ENCODE peak calls at places on chromosomes 7 and 10, in four cellular contexts. One of them, this sample, is unnamed. For H3K9me3, the result is how much of the 10 kb centered on the place peaks cover.

GRCh38 chr7:17532861-17533404 is 234.5 kb downstream of the AHR start:
- DNase-seq in pancreas: no peak
- DNase-seq in heart right ventricle: no peak
- DNase-seq in hepatocyte: no peak
- DNase-seq in this sample: no peak

GRCh38 chr7:103031781-103032180 is 42.8 kb downstream of the FBXL13 start:
- DNase-seq in pancreas: no peak
- DNase-seq in heart right ventricle: no peak
- DNase-seq in hepatocyte: no peak
- DNase-seq in this sample: no peak

GRCh38 chr7:4683043-4683883 is 1.2 kb downstream of the FOXK1 start:
- DNase-seq in pancreas: peak
- DNase-seq in heart right ventricle: peak
- DNase-seq in hepatocyte: no peak
- DNase-seq in this sample: no peak

GRCh38 chr7:157279679-157279972 is 57.2 kb upstream of the DNAJB6 start:
- DNase-seq in pancreas: no peak
- DNase-seq in heart right ventricle: no peak
- DNase-seq in hepatocyte: no peak
- DNase-seq in this sample: no peak

GRCh38 chr10:107474650-107475049 is 310.1 kb upstream of the SORCS1 start:
- DNase-seq in pancreas: no peak
- DNase-seq in heart right ventricle: no peak
- DNase-seq in hepatocyte: no peak
- DNase-seq in this sample: no peak

GRCh38 chr7:73980206-73980605 is 47.8 kb upstream of the ELN start:
- DNase-seq in pancreas: peak
- DNase-seq in heart right ventricle: no peak
- DNase-seq in hepatocyte: no peak
- DNase-seq in this sample: no peak

GRCh38 chr7:49775065-49775948 is 1.9 kb downstream of the VWC2 start:
- DNase-seq in pancreas: peak
- DNase-seq in heart right ventricle: peak
- DNase-seq in hepatocyte: peak
- DNase-seq in this sample: no peak

GRCh38 chr7:136018104-136018503 is 40.9 kb upstream of the MTPN start:
- DNase-seq in pancreas: no peak
- DNase-seq in heart right ventricle: no peak
- DNase-seq in hepatocyte: no peak
- DNase-seq in this sample: no peak

GRCh38 chr7:150981644-150982043 is 3.5 kb upstream of the KCNH2 start:
- DNase-seq in pancreas: no peak
- DNase-seq in heart right ventricle: no peak
- DNase-seq in hepatocyte: no peak
- DNase-seq in this sample: no peak

GRCh38 chr10:46555713-46556514 is 544 bp downstream of the GPRIN2 start:
- DNase-seq in pancreas: peak
- DNase-seq in heart right ventricle: no peak
- DNase-seq in hepatocyte: peak
- DNase-seq in this sample: peak

GRCh38 chr10:122113161-122113944 is 124.4 kb downstream of the TACC2 start:
- DNase-seq in pancreas: peak
- DNase-seq in heart right ventricle: peak
- DNase-seq in hepatocyte: peak
- DNase-seq in this sample: peak

GRCh38 chr10:71831646-71832552 is 19.2 kb downstream of the PSAP start:
- DNase-seq in pancreas: no peak
- DNase-seq in heart right ventricle: no peak
- DNase-seq in hepatocyte: no peak
- DNase-seq in this sample: no peak

GRCh38 chr7:30596721-30597120 is 2.0 kb downstream of the GARS1 start:
- DNase-seq in pancreas: no peak
- DNase-seq in heart right ventricle: no peak
- DNase-seq in hepatocyte: no peak
- DNase-seq in this sample: no peak

GRCh38 chr7:148588168-148588890 is 2.2 kb upstream of the C7orf33 start:
- DNase-seq in pancreas: no peak
- DNase-seq in heart right ventricle: no peak
- DNase-seq in hepatocyte: no peak
- DNase-seq in this sample: no peak

GRCh38 chr10:8594711-8595110 is 540.2 kb downstream of the GATA3 start:
- DNase-seq in pancreas: no peak
- DNase-seq in heart right ventricle: no peak
- DNase-seq in hepatocyte: no peak
- DNase-seq in this sample: no peak

GRCh38 chr10:4678951-4679671 is 146.9 kb upstream of the AKR1E2 start:
- DNase-seq in pancreas: no peak
- DNase-seq in heart right ventricle: no peak
- DNase-seq in hepatocyte: no peak
- DNase-seq in this sample: no peak

GRCh38 chr10:122126763-122127659 is 138.0 kb downstream of the TACC2 start:
- DNase-seq in pancreas: no peak
- DNase-seq in heart right ventricle: no peak
- DNase-seq in hepatocyte: peak
- DNase-seq in this sample: peak

GRCh38 chr7:64890761-64891666 is 12.1 kb upstream of the ZNF273 start:
- DNase-seq in pancreas: no peak
- DNase-seq in heart right ventricle: no peak
- DNase-seq in hepatocyte: no peak
- DNase-seq in this sample: no peak

GRCh38 chr7:21454182-21454581 is 26.3 kb downstream of the SP4 start:
- DNase-seq in pancreas: no peak
- DNase-seq in heart right ventricle: no peak
- DNase-seq in hepatocyte: no peak
- DNase-seq in this sample: no peak

GRCh38 chr7:5413449-5413786 is 10.2 kb downstream of the TNRC18 start:
- DNase-seq in pancreas: no peak
- DNase-seq in heart right ventricle: no peak
- DNase-seq in hepatocyte: no peak
- DNase-seq in this sample: no peak

GRCh38 chr7:141158562-141158961 is 84.7 kb downstream of the TMEM178B start:
- DNase-seq in pancreas: no peak
- DNase-seq in heart right ventricle: no peak
- DNase-seq in hepatocyte: peak
- DNase-seq in this sample: peak

GRCh38 chr10:122292376-122292775 is 21.3 kb downstream of the BTBD16 start:
- DNase-seq in pancreas: no peak
- DNase-seq in heart right ventricle: no peak
- DNase-seq in hepatocyte: no peak
- DNase-seq in this sample: no peak

GRCh38 chr10:5606321-5606720 is 60.1 kb downstream of the ASB13 start:
- DNase-seq in pancreas: no peak
- DNase-seq in heart right ventricle: no peak
- DNase-seq in hepatocyte: no peak
- DNase-seq in this sample: no peak

GRCh38 chr7:119395024-119395423 is 878.0 kb upstream of the KCND2 start:
- DNase-seq in pancreas: no peak
- DNase-seq in heart right ventricle: no peak
- DNase-seq in hepatocyte: no peak
- DNase-seq in this sample: no peak

GRCh38 chr7:140059288-140060242 is 3.2 kb downstream of the PARP12 start:
- DNase-seq in pancreas: peak
- DNase-seq in heart right ventricle: peak
- DNase-seq in hepatocyte: peak
- DNase-seq in this sample: peak

GRCh38 chr7:151599401-151600227 is 79.9 kb upstream of the RHEB start:
- DNase-seq in pancreas: no peak
- DNase-seq in heart right ventricle: no peak
- DNase-seq in hepatocyte: peak
- DNase-seq in this sample: no peak

GRCh38 chr10:71301371-71301916 is 17.6 kb upstream of the SLC29A3 start:
- DNase-seq in pancreas: no peak
- DNase-seq in heart right ventricle: no peak
- DNase-seq in hepatocyte: no peak
- DNase-seq in this sample: no peak

GRCh38 chr10:14578060-14578952 is 196.4 kb downstream of the FAM107B start:
- DNase-seq in pancreas: no peak
- DNase-seq in heart right ventricle: no peak
- DNase-seq in hepatocyte: peak
- DNase-seq in this sample: no peak

GRCh38 chr10:122780391-122780790 is 65.3 kb downstream of the CUZD1 start:
- DNase-seq in pancreas: no peak
- DNase-seq in heart right ventricle: no peak
- DNase-seq in hepatocyte: no peak
- DNase-seq in this sample: no peak

GRCh38 chr10:131178521-131178920 is 133.0 kb downstream of the TCERG1L start:
- DNase-seq in pancreas: peak
- DNase-seq in heart right ventricle: no peak
- DNase-seq in hepatocyte: no peak
- DNase-seq in this sample: no peak

GRCh38 chr10:17206210-17206709 is 4.8 kb upstream of the TRDMT1 start:
- DNase-seq in pancreas: no peak
- DNase-seq in heart right ventricle: no peak
- DNase-seq in hepatocyte: no peak
- DNase-seq in this sample: no peak

GRCh38 chr7:44767912-44768662 is 19.4 kb downstream of the ZMIZ2 start:
- DNase-seq in pancreas: peak
- DNase-seq in heart right ventricle: peak
- DNase-seq in hepatocyte: peak
- DNase-seq in this sample: no peak

GRCh38 chr10:124423813-124424212 is 5.1 kb upstream of the OAT start:
- DNase-seq in pancreas: no peak
- DNase-seq in heart right ventricle: no peak
- DNase-seq in hepatocyte: no peak
- DNase-seq in this sample: no peak

GRCh38 chr10:71035511-71036278 is 147.3 kb upstream of the PCBD1 start:
- DNase-seq in pancreas: no peak
- DNase-seq in heart right ventricle: no peak
- DNase-seq in hepatocyte: no peak
- DNase-seq in this sample: no peak

DNA sequence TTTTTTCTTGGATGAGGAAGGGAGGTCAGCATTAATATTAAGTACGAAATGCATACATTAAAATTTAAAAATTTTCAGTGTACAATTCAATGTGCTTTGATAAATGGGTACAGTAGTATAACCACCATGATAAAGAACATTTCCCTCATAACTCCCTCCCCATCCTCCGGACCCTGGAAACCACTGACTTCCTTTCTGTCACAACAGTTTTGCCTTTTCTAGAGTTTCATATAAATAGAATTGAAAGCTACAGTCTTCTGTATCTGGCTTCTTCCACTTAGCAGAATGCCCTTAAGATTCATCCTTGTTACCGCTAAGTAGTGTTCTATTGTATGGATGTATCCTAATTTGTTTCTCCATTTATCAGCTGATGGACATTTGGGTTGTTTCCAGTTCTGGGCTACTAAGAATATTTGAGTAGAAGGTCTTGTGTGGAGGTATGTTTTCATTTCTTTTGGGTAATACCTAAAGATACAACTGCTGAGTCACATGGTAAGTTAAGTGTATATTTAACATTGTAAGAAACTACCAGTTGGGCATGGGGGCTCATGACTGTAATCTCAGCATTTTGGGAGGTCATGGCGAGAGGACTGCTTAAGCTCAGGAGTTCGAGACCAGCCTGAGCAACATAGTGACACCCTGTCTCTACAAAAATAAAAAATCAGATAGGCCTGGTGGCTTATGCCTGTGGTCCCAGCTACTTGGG is 30.8 kb downstream of the ABI1 start:
- DNase-seq in pancreas: no peak
- DNase-seq in heart right ventricle: no peak
- DNase-seq in hepatocyte: no peak
- DNase-seq in this sample: no peak
- H3K9me3 ChIP-seq in pancreas: under half
- H3K9me3 ChIP-seq in heart right ventricle: under half
- H3K9me3 ChIP-seq in hepatocyte: under half
- H3K9me3 ChIP-seq in this sample: under half

DNA sequence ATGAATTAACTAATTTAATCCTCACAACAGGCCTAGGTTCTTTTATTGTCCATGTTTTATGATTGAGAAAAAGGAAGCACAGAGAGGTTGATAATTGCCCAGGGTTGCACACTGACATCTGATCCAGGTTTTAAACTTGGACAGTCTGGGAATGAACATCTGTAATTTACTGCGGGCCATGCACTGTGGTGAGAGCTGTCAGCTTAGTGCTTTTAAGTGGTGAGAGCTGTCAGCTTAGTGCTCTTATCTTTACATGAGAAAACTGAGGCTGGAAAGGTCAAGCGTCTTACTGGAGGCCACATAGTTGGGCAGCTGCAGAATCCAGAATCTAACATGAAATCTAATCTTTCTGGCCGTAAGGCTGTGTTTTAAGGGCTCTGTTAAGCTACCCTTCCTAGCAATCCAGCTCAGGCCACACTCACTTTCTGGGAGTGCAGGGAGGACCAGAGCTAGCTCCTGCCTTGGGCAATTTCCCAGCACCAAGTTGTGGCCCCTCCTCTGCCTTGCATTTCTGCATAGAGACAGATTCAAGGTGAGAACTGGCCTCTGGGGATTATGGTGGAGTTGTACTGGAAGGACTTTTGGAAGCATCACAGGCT is 70.2 kb downstream of the SORCS3 start:
- DNase-seq in pancreas: no peak
- DNase-seq in heart right ventricle: no peak
- DNase-seq in hepatocyte: no peak
- DNase-seq in this sample: no peak
- H3K9me3 ChIP-seq in pancreas: under half
- H3K9me3 ChIP-seq in heart right ventricle: under half
- H3K9me3 ChIP-seq in hepatocyte: under half
- H3K9me3 ChIP-seq in this sample: under half

DNA sequence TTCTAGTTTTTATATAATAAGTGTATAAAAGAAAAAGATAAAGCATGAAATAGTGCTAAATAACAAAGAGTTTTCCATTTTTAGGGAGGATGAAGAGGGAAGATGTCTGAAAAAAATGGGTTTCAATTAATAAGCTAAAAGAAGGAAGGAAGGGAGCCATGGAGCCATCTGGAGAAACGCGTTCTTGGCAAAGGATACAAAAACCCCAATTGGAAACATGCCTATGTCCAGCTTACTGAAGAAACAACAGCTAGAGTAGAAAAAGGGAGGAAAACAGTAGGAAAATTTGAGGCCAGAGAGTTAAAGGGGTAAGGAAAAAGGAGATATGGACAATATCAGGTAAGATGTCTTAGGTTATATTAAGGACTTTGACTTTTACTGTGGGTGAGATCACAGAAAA is 416.2 kb upstream of the GHITM start:
- DNase-seq in pancreas: no peak
- DNase-seq in heart right ventricle: no peak
- DNase-seq in hepatocyte: no peak
- DNase-seq in this sample: no peak
- H3K9me3 ChIP-seq in pancreas: under half
- H3K9me3 ChIP-seq in heart right ventricle: under half
- H3K9me3 ChIP-seq in hepatocyte: under half
- H3K9me3 ChIP-seq in this sample: under half

GRCh38 chr7:57210212-57210611 is 78.0 kb upstream of the ZNF479 start:
- DNase-seq in pancreas: peak
- DNase-seq in heart right ventricle: no peak
- DNase-seq in hepatocyte: no peak
- DNase-seq in this sample: no peak

GRCh38 chr7:57211428-57212100 is 79.3 kb upstream of the ZNF479 start:
- DNase-seq in pancreas: peak
- DNase-seq in heart right ventricle: no peak
- DNase-seq in hepatocyte: no peak
- DNase-seq in this sample: no peak

GRCh38 chr7:57215423-57215822 is 83.2 kb upstream of the ZNF479 start:
- DNase-seq in pancreas: peak
- DNase-seq in heart right ventricle: no peak
- DNase-seq in hepatocyte: no peak
- DNase-seq in this sample: no peak

GRCh38 chr7:57207836-57208235 is 75.6 kb upstream of the ZNF479 start:
- DNase-seq in pancreas: no peak
- DNase-seq in heart right ventricle: no peak
- DNase-seq in hepatocyte: no peak
- DNase-seq in this sample: no peak

GRCh38 chr7:57210871-57211270 is 78.6 kb upstream of the ZNF479 start:
- DNase-seq in pancreas: peak
- DNase-seq in heart right ventricle: no peak
- DNase-seq in hepatocyte: no peak
- DNase-seq in this sample: no peak
- H3K9me3 ChIP-seq in pancreas: under half
- H3K9me3 ChIP-seq in heart right ventricle: half or more
- H3K9me3 ChIP-seq in hepatocyte: under half
- H3K9me3 ChIP-seq in this sample: under half

This sample was measured in lung.